ENCODE peak calls at places on chromosomes 3 and 15, in eight cellular contexts. Q, E, B, Z, V, N, U and I are unnamed samples.
A peak's percentile ranks its signal among the peaks of the same experiment; 100 is the strongest.

GRCh38 chr3:151539599-151539998 is 78.7 kb upstream of the IGSF10 start:
- DNase-seq in Z (no peak), Q (no peak), B (no peak), U (no peak), E (no peak), N (no peak), V (no peak), I (no peak)

GRCh38 chr3:99286266-99286845 is 352.0 kb upstream of the COL8A1 start:
- DNase-seq in V (no peak), E (no peak), Z (no peak), Q (no peak), N (peak; percentile 58), U (no peak), B (no peak), I (no peak)

GRCh38 chr15:40232625-40233070 is 6.2 kb upstream of the PAK6 start:
- DNase-seq in V (no peak), B (no peak), Z (no peak), U (no peak), Q (no peak), E (no peak), N (no peak), I (no peak)

GRCh38 chr15:40902605-40903561 is 8.6 kb downstream of the VPS18 start:
- DNase-seq in N (peak; percentile 38), V (no peak), U (no peak), B (no peak), E (no peak), Q (no peak), Z (no peak), I (no peak)

GRCh38 chr3:46549989-46550388 is 16.1 kb downstream of the LRRC2 start:
- DNase-seq in N (no peak), U (no peak), V (no peak), Q (no peak), E (no peak), B (no peak), Z (no peak), I (no peak)

GRCh38 chr3:80733522-80734176 is 965.9 kb upstream of the ROBO1 start:
- DNase-seq in Q (no peak), E (no peak), U (no peak), N (peak; percentile 42), Z (no peak), B (no peak), V (no peak), I (no peak)

GRCh38 chr15:74540761-74541493 is at the start of gene ARID3B:
- DNase-seq in E (peak; percentile 97), Q (peak; percentile 97), U (peak; percentile 92), V (peak; percentile 95), Z (peak; percentile 91), B (peak; percentile 97), N (peak; percentile 97), I (peak; percentile 94)

GRCh38 chr15:34318277-34319079 is 19.1 kb downstream of the SLC12A6 start:
- DNase-seq in B (peak; percentile 31), U (no peak), Q (no peak), N (peak; percentile 71), Z (no peak), E (no peak), V (peak; percentile 34), I (peak; percentile 35)

GRCh38 chr3:189353318-189353958 is 181.7 kb downstream of the TPRG1 start:
- DNase-seq in Z (no peak), E (no peak), N (no peak), U (no peak), Q (no peak), V (no peak), B (no peak), I (no peak)

GRCh38 chr15:27271258-27271657 is 300.3 kb downstream of the GABRG3 start:
- DNase-seq in B (peak; percentile 97), Q (no peak), N (no peak), Z (no peak), V (no peak), U (no peak), E (no peak), I (no peak)